ENCODE peak calls at places on chromosomes 3 and 15, in seven cellular contexts. I is CD8-positive, alpha-beta T cell; D is OCI-LY7; U is AG04450; B is body of pancreas; L is stomach; W is keratinocyte. X is an unnamed sample.

GRCh38 chr3:184584001-184584891 is 22.7 kb downstream of the EPHB3 start:
- DNase-seq in W (no peak), B (no peak), D (no peak), U (no peak), L (no peak), I (no peak), X (peak; percentile 88)

GRCh38 chr3:190684776-190685175 is 170.9 kb downstream of the IL1RAP start:
- DNase-seq in L (no peak), W (no peak), I (no peak), D (no peak), U (no peak), B (no peak), X (no peak)

GRCh38 chr3:62109534-62109933 is 263.8 kb downstream of the FEZF2 start:
- DNase-seq in D (no peak), U (peak; percentile 90), W (peak; percentile 61), L (no peak), B (no peak), I (no peak), X (no peak)

GRCh38 chr15:66860844-66861243 is 158.8 kb downstream of the SMAD6 start:
- DNase-seq in L (no peak), W (no peak), D (no peak), U (no peak), I (no peak), B (no peak), X (no peak)

GRCh38 chr3:153601422-153601853 is 439.4 kb downstream of the RAP2B start:
- DNase-seq in I (no peak), U (no peak), D (no peak), B (no peak), L (no peak), W (no peak), X (peak; percentile 14)

GRCh38 chr3:53844262-53845102 is 1.7 kb downstream of the CHDH start:
- DNase-seq in I (no peak), L (peak; percentile 49), B (peak; percentile 61), D (peak; percentile 12), W (no peak), U (no peak), X (no peak)

GRCh38 chr3:170584585-170585007 is 1.3 kb downstream of the SLC7A14 start:
- DNase-seq in W (no peak), U (peak; percentile 36), B (peak; percentile 69), I (peak; percentile 41), L (peak; percentile 64), D (peak; percentile 29), X (peak; percentile 11)

GRCh38 chr3:88986834-88987233 is 120.6 kb upstream of the EPHA3 start:
- DNase-seq in B (no peak), U (peak; percentile 11), L (no peak), D (no peak), I (no peak), W (peak; percentile 65), X (no peak)

GRCh38 chr15:85667491-85668424 is 127.0 kb downstream of the KLHL25 start:
- DNase-seq in I (peak; percentile 65), D (no peak), B (peak; percentile 55), U (peak; percentile 95), W (peak; percentile 45), L (no peak), X (no peak)

GRCh38 chr3:69997486-69998307 is 1.8 kb upstream of the SAMMSON start:
- DNase-seq in D (no peak), B (no peak), W (no peak), L (no peak), U (no peak), I (no peak), X (no peak)

GRCh38 chr15:65318870-65319356 is 14.4 kb downstream of the RNU5B-1 start:
- DNase-seq in U (no peak), W (no peak), L (peak; percentile 83), I (peak; percentile 78), D (peak; percentile 75), B (peak; percentile 83), X (peak; percentile 82)

GRCh38 chr3:198113219-198114053 is 153.4 kb downstream of the LMLN start:
- DNase-seq in B (no peak), I (no peak), D (no peak), U (no peak), L (no peak), W (no peak), X (peak; percentile 8)

GRCh38 chr3:159356606-159357005 is 554.8 kb downstream of the MFSD1 start:
- DNase-seq in D (no peak), I (no peak), B (no peak), L (no peak), U (no peak), W (no peak), X (no peak)

GRCh38 chr15:80480909-80481308 is 76.7 kb downstream of the ARNT2 start:
- DNase-seq in B (peak; percentile 32), L (no peak), D (no peak), I (no peak), U (peak; percentile 74), W (no peak), X (no peak)

GRCh38 chr3:25820372-25820771 is 30.5 kb downstream of the OXSM start:
- DNase-seq in W (peak; percentile 11), B (no peak), D (no peak), L (no peak), U (peak; percentile 96), I (no peak), X (no peak)

GRCh38 chr3:17573396-17573795 is 169.0 kb downstream of the TBC1D5 start:
- DNase-seq in B (no peak), L (no peak), I (no peak), U (no peak), W (no peak), D (no peak), X (no peak)

GRCh38 chr3:13347390-13347966 is 72.6 kb downstream of the NUP210 start:
- DNase-seq in L (no peak), U (no peak), D (no peak), I (no peak), B (no peak), W (no peak), X (no peak)

GRCh38 chr15:82064824-82065223 is 19.0 kb upstream of the MEX3B start:
- DNase-seq in U (no peak), W (no peak), L (no peak), I (no peak), B (no peak), D (no peak), X (no peak)

GRCh38 chr15:98401029-98401428 is 247.3 kb upstream of the IGF1R start:
- DNase-seq in B (no peak), I (no peak), W (no peak), L (no peak), D (no peak), U (no peak), X (no peak)

GRCh38 chr15:97235285-97235985 is 725.1 kb upstream of the ARRDC4 start:
- DNase-seq in B (peak; percentile 49), I (peak; percentile 13), W (no peak), U (no peak), D (peak; percentile 5), L (peak; percentile 64), X (peak; percentile 31)

GRCh38 chr3:55556622-55557531 is 69.8 kb upstream of the WNT5A start:
- DNase-seq in W (no peak), I (no peak), U (no peak), D (no peak), B (no peak), L (no peak), X (no peak)

GRCh38 chr3:63559884-63560283 is 92.6 kb upstream of the SNTN start:
- DNase-seq in W (no peak), I (no peak), B (no peak), L (no peak), U (no peak), D (no peak), X (no peak)

GRCh38 chr3:184186184-184186901 is at the start of gene ABCF3:
- DNase-seq in W (no peak), L (no peak), D (peak; percentile 28), I (no peak), U (no peak), B (no peak), X (no peak)

GRCh38 chr3:133742351-133743091 is 3.7 kb upstream of the TF start:
- DNase-seq in B (no peak), D (no peak), W (no peak), L (no peak), I (no peak), U (no peak), X (no peak)

GRCh38 chr3:10992017-10992945 is at the start of gene SLC6A1:
- DNase-seq in L (no peak), B (no peak), D (no peak), U (no peak), I (no peak), W (no peak), X (peak; percentile 78)
- TF ChIP-seq CTCF in L (no peak), B (no peak), D (no peak), U (no peak), I (no peak), W (no peak), X (peak; percentile 70)

DNA sequence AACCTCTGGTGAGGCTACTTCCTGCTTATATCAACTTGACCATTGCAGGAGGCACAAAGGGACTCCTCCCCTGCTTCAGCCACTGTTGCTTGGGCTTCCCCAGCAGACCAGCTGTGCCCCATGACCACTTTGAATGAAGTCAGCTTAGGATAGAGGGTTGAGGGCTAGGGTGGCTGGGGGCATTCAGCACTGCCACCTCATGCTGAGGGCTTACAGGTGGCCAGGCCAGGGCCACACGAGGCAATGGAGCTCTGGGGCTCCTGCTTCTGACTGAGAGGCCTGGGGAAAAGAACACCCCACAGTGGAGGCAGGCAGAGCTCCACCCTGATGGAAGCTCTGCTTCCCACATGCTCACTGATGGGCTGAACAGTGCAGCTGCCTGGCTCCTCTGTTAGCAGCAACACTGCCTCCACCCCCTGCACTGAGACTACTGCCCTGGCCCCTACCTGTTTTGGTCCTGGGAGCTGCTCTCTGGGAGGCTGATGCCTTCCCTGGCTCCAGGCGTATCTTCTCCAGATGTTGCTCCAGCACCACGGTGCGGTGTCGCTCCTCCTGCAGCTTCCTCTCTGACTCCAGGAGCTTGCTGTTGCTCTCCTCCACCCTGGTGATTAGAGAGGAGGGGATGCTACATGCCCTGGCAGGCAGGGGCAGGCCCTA is 10.2 kb upstream of the HHATL start:
- DNase-seq in U (no peak), I (no peak), B (no peak), W (no peak), D (no peak), L (no peak), X (peak; percentile 5)
- H3K9me3 ChIP-seq in U (no peaks in the 10 kb centered on the region), I (no peaks in the 10 kb centered on the region), B (no peaks in the 10 kb centered on the region), W (no peaks in the 10 kb centered on the region), D (no peaks in the 10 kb centered on the region), L (no peaks in the 10 kb centered on the region), X (no peaks in the 10 kb centered on the region)

DNA sequence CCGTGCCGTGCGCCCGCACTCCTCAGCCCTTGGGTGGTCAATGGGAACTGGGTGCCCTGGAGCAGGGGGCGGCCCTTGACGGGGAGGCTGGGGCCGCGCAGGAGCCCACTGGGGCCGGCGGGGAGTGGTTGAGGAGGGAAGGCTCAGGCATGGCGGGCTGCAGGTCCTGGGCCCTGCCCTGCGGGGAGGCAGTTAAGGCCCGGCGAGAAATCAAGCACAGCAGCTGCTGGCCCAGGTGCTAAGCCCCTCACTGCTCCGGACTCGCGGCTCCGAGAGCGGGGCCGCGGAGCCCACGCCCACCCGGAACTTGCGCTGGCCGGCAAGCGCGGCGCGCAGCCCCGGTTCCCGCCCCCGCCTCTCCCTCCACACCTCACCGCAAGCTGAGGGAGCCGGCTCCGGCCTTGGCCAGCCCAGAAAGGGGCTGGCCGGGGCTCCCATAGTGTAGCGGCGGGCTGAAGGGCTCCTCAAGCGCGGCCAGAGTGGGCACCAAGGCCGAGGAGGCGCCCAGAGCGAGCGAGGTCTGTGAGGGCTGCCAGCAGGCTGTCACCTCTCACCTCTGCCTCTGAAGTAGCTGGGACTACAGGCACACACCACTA is 7.8 kb downstream of the GP9 start:
- DNase-seq in U (no peak), L (no peak), B (peak; percentile 46), D (no peak), I (no peak), W (no peak), X (no peak)
- H3K4me3 ChIP-seq in U (peak overlapping the region; percentile 41), L (peak overlapping the region; percentile 38), B (peak overlapping the region; percentile 16), D (no peak overlapping the region), I (peak overlapping the region; percentile 33), W (no peak overlapping the region), X (no peak overlapping the region)

GRCh38 chr3:30135190-30135589 is 471.2 kb upstream of the TGFBR2 start:
- DNase-seq in L (no peak), W (no peak), B (no peak), I (no peak), D (peak; percentile 22), U (no peak), X (no peak)
- TF ChIP-seq CTCF in L (no peak), W (no peak), B (no peak), I (no peak), D (peak; percentile 60), U (no peak), X (no peak)